ENCODE peak calls at places on chromosomes 2 and 18, in six cellular contexts. P is endothelial cell of umbilical vein, U is heart left ventricle, G is sigmoid colon, X is B cell, B is astrocyte of the cerebellum. R is an unnamed sample.

GRCh38 chr2:212998629-212999359 is 152.6 kb downstream of the IKZF2 start:
- DNase-seq in P (no peak), U (no peak), G (no peak), X (no peak), B (no peak), R (no peak)

GRCh38 chr18:10444314-10445006 is 10.0 kb upstream of the APCDD1 start:
- DNase-seq in P (no peak), U (no peak), G (no peak), X (no peak), B (no peak), R (no peak)

GRCh38 chr2:202599105-202599504 is 35.7 kb upstream of the FAM117B start:
- DNase-seq in P (no peak), U (no peak), G (no peak), X (no peak), B (no peak), R (no peak)

GRCh38 chr2:176122633-176123482 is at the start of gene HOXD9:
- DNase-seq in P (peak), U (no peak), G (peak), X (no peak), B (no peak), R (no peak)

GRCh38 chr2:101775092-101775491 is 77.6 kb downstream of the MAP4K4 start:
- DNase-seq in P (no peak), U (no peak), G (no peak), X (no peak), B (no peak), R (no peak)

GRCh38 chr2:86441392-86441788 is 219 bp downstream of the KDM3A start:
- DNase-seq in P (no peak), U (no peak), G (no peak), X (no peak), B (no peak), R (no peak)

GRCh38 chr2:231926761-231927565 is 767 bp upstream of the NPPC start:
- DNase-seq in P (no peak), U (no peak), G (peak), X (peak), B (no peak), R (peak)

GRCh38 chr2:233470007-233470687 is 96.4 kb downstream of the USP40 start:
- DNase-seq in P (no peak), U (peak), G (peak), X (no peak), B (no peak), R (peak)

GRCh38 chr18:63320041-63320689 is 596 bp upstream of the BCL2 start:
- DNase-seq in P (peak), U (peak), G (peak), X (peak), B (peak), R (no peak)

GRCh38 chr18:56541790-56542189 is 96.6 kb downstream of the TXNL1 start:
- DNase-seq in P (no peak), U (no peak), G (no peak), X (no peak), B (no peak), R (no peak)

GRCh38 chr18:13589943-13590342 is 136.4 kb downstream of the FAM210A start:
- DNase-seq in P (no peak), U (no peak), G (no peak), X (no peak), B (no peak), R (no peak)

GRCh38 chr2:106012591-106013347 is 181.3 kb downstream of the UXS1 start:
- DNase-seq in P (no peak), U (no peak), G (no peak), X (no peak), B (no peak), R (no peak)

GRCh38 chr2:149612122-149612521 is 24.5 kb upstream of the MMADHC start:
- DNase-seq in P (no peak), U (no peak), G (no peak), X (no peak), B (peak), R (no peak)

GRCh38 chr2:160956243-160956802 is 203.9 kb upstream of the TANK start:
- DNase-seq in P (no peak), U (no peak), G (peak), X (no peak), B (no peak), R (no peak)

GRCh38 chr2:98324181-98324580 is 22.1 kb upstream of the CNGA3 start:
- DNase-seq in P (no peak), U (no peak), G (no peak), X (no peak), B (no peak), R (no peak)

GRCh38 chr2:174796319-174796771 is 32.1 kb upstream of the CHRNA1 start:
- DNase-seq in P (no peak), U (no peak), G (no peak), X (no peak), B (no peak), R (no peak)

GRCh38 chr18:995641-996040 is 91.0 kb downstream of the ADCYAP1 start:
- DNase-seq in P (peak), U (no peak), G (no peak), X (no peak), B (peak), R (no peak)

GRCh38 chr2:174222154-174222553 is 26.2 kb downstream of the OLA1 start:
- DNase-seq in P (no peak), U (no peak), G (no peak), X (no peak), B (no peak), R (no peak)

GRCh38 chr2:2331905-2332280 is 818 bp upstream of the MYT1L start:
- DNase-seq in P (no peak), U (no peak), G (no peak), X (no peak), B (no peak), R (no peak)

GRCh38 chr2:44949329-44950151 is 8.0 kb downstream of the SIX3 start:
- DNase-seq in P (no peak), U (no peak), G (no peak), X (no peak), B (peak), R (no peak)

GRCh38 chr18:77067315-77068061 is 65.1 kb downstream of the MBP start:
- DNase-seq in P (peak), U (no peak), G (peak), X (peak), B (peak), R (no peak)

GRCh38 chr18:7575465-7576026 is 8.4 kb downstream of the PTPRM start:
- DNase-seq in P (peak), U (no peak), G (no peak), X (no peak), B (no peak), R (no peak)

GRCh38 chr2:200975672-200976071 is 12.2 kb upstream of the ORC2 start:
- DNase-seq in P (peak), U (no peak), G (no peak), X (no peak), B (no peak), R (no peak)

GRCh38 chr2:144015036-144015435 is 504.9 kb downstream of the ZEB2 start:
- DNase-seq in P (peak), U (no peak), G (no peak), X (no peak), B (no peak), R (no peak)

GRCh38 chr18:61664413-61665084 is 228.3 kb downstream of the RNF152 start:
- DNase-seq in P (no peak), U (no peak), G (no peak), X (no peak), B (no peak), R (no peak)

DNA sequence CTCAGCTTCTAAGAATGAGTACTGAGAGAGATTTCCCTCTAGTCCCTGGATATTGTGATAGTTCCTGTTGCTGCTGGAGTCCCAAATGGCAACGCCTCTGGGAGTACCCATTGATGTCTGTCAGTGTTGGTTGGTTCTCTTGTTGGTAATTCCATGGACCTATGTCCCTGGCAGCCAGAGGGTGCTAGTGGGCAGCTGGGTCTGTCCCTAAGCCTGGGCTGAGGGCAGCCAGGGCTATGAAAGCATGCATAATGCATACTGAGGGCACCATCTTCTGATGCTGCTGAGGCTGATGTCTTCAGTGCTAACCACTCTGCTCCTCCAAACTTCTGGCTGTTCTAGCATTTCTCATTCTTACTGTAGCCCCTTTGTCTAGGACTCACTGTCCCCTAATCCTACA is 35.9 kb downstream of the NABP1 start:
- DNase-seq in P (no peak), U (no peak), G (no peak), X (no peak), B (no peak), R (no peak)
- TF ChIP-seq CTCF in P (no peak), U (no peak), G (no peak), X (no peak), B (peak), R (peak)

GRCh38 chr2:211033765-211034164 is 477.4 kb downstream of the CPS1 start:
- DNase-seq in P (peak), U (no peak), G (no peak), X (no peak), B (no peak), R (no peak)

GRCh38 chr2:211035548-211036185 is 479.3 kb downstream of the CPS1 start:
- DNase-seq in P (peak), U (no peak), G (no peak), X (peak), B (peak), R (no peak)
- TF ChIP-seq CTCF in P (peak), U (peak), G (no peak), X (peak), B (peak), R (peak)

GRCh38 chr2:130372833-130373807 is 17.3 kb downstream of the PTPN18 start:
- DNase-seq in P (no peak), U (no peak), G (peak), X (no peak), B (no peak), R (no peak)
- TF ChIP-seq CTCF in P (peak), U (no peak), G (no peak), X (no peak), B (no peak), R (peak)

GRCh38 chr2:127864877-127865276 is 6.9 kb upstream of the POLR2D start:
- DNase-seq in P (no peak), U (no peak), G (no peak), X (no peak), B (no peak), R (no peak)
- TF ChIP-seq CTCF in P (no peak), U (no peak), G (no peak), X (no peak), B (no peak), R (peak)

GRCh38 chr2:237744270-237744612 is 54.3 kb upstream of the RBM44 start:
- DNase-seq in P (no peak), U (no peak), G (no peak), X (no peak), B (no peak), R (no peak)

GRCh38 chr2:237743024-237743423 is 55.6 kb upstream of the RBM44 start:
- DNase-seq in P (no peak), U (no peak), G (no peak), X (no peak), B (no peak), R (no peak)

GRCh38 chr2:237742614-237743013 is 56.0 kb upstream of the RBM44 start:
- DNase-seq in P (no peak), U (no peak), G (no peak), X (no peak), B (no peak), R (no peak)

GRCh38 chr2:237744613-237745249 is 53.8 kb upstream of the RBM44 start:
- DNase-seq in P (peak), U (peak), G (peak), X (peak), B (peak), R (no peak)

GRCh38 chr2:237743561-237744269 is 54.9 kb upstream of the RBM44 start:
- DNase-seq in P (peak), U (no peak), G (no peak), X (no peak), B (no peak), R (no peak)
- TF ChIP-seq CTCF in P (peak), U (no peak), G (no peak), X (no peak), B (peak), R (no peak)

DNA sequence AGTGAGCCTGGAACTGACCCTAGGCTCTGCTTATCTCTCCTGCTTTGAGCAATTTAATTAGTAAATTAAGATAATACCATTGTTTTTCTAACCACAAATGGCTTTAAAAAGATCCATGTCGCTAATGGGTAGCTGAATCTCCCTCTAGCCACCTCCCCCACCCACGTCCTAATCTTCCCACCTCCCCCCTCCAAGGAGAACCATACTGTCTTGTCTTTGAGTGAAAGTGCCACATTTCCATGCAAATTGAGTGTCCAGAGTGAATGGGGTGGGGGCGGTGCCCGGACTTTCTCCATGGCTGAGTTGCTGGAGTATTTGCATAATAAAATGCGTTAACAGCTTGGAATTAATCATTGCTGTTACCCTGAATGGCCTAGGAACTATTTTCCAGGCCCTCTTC is 130.4 kb downstream of the BCL11A start:
- DNase-seq in P (no peak), U (no peak), G (no peak), X (no peak), B (no peak), R (no peak)
- TF ChIP-seq CTCF in P (no peak), U (no peak), G (no peak), X (no peak), B (no peak), R (no peak)

DNA sequence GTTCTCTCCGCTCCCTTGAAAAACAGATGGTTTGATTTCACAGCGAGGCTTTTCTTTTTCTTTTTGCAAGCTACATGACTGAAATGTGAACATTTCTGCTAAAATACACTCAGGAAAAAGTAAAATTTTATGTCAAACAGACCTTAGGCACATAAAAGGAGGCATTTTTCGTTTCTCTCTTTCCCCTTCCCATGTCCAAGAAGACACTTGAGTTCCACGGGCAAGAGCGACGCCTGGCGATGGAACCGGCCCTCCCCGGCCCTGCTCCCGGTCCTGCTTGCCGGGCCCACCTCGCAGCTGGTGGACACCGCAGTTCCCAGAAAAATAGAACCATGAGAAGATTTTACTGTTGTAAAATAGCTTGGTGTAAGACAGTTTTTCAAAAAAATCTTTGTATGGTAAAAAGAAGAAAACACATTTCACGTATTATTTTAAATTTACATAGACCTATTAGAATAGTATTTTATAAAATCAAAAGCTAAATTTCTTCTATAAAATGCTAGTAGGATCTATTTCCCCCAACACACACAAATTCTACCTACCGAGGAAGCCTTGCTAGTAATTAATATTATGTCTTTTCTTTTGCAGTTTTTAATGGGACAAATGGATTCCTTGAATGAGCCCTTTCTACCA is 2.3 kb upstream of the ALKAL2 start:
- DNase-seq in P (peak), U (peak), G (peak), X (peak), B (peak), R (no peak)
- TF ChIP-seq CTCF in P (peak), U (peak), G (no peak), X (peak), B (peak), R (peak)

GRCh38 chr2:74472086-74472944 is at the start of gene MRPL53:
- DNase-seq in P (peak), U (peak), G (peak), X (peak), B (peak), R (peak)

GRCh38 chr2:74472945-74473258 is 422 bp upstream of the MRPL53 start:
- DNase-seq in P (no peak), U (no peak), G (no peak), X (no peak), B (no peak), R (no peak)

GRCh38 chr2:74474481-74474880 is 2.0 kb upstream of the MRPL53 start:
- DNase-seq in P (no peak), U (no peak), G (no peak), X (no peak), B (no peak), R (no peak)

GRCh38 chr2:74471332-74472065 is 981 bp downstream of the MRPL53 start:
- DNase-seq in P (no peak), U (no peak), G (no peak), X (no peak), B (no peak), R (no peak)

DNA sequence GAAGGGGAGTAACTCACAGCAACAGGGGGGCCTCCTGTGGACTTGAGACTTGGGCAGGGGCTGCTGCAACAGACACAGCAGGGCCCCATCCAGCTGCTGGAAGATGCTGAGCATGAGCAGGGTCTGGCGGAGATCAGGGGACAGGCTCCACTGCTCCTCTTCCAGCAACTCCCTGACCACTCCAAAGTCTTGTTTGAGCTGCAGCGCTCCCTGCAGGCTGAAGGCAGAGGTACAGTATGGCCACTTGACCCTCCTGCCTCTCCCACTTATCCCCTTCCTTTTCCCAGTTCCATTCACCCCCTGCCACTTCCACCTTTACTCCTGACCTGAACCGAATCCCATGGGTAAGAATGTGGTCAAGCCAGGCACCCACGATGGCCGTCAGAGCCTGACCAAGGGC is 2.4 kb upstream of the MRPL53 start:
- DNase-seq in P (no peak), U (no peak), G (no peak), X (no peak), B (no peak), R (no peak)
- TF ChIP-seq CTCF in P (peak), U (peak), G (no peak), X (no peak), B (peak), R (no peak)

GRCh38 chr2:115359550-115359949 is 917.1 kb downstream of the DPP10 start:
- DNase-seq in P (no peak), U (no peak), G (no peak), X (no peak), B (no peak), R (no peak)
- TF ChIP-seq CTCF in P (no peak), U (no peak), G (no peak), X (no peak), B (no peak), R (no peak)

GRCh38 chr2:239443102-239443620 is 42.3 kb upstream of the HDAC4 start:
- DNase-seq in P (no peak), U (no peak), G (no peak), X (no peak), B (no peak), R (no peak)
- TF ChIP-seq CTCF in P (no peak), U (no peak), G (no peak), X (no peak), B (no peak), R (no peak)